ENCODE peak calls at places on chromosomes 7 and 10, in ten cellular contexts. J is psoas muscle; T is A673; K is neuronal stem cell; D is upper lobe of right lung; P is IMR-90; X is heart right ventricle; R is tibial nerve; O is Caco-2; B is CD8-positive, alpha-beta memory T cell. I is an unnamed sample. For H3K36me3, H3K4me1 and H3K27me3, the result is how much of the 10 kb centered on the place peaks cover.

GRCh38 chr10:128070721-128071416 is 55.4 kb downstream of the MKI67 start:
- DNase-seq in P (no peak), K (no peak), X (no peak), T (no peak), B (no peak), O (no peak), R (peak), D (peak), J (no peak), I (no peak)

GRCh38 chr10:62818426-62819011 is 2.4 kb upstream of the EGR2 start:
- DNase-seq in O (no peak), X (peak), R (no peak), P (no peak), J (peak), B (no peak), K (peak), T (peak), D (peak), I (peak)

GRCh38 chr10:109894516-109894915 is 28.8 kb downstream of the XPNPEP1 start:
- DNase-seq in P (peak), O (no peak), T (no peak), B (no peak), X (peak), R (peak), K (no peak), D (no peak), J (peak), I (no peak)

GRCh38 chr10:75211007-75211735 is 575 bp downstream of the VDAC2 start:
- DNase-seq in D (no peak), X (no peak), J (no peak), K (no peak), O (peak), B (no peak), T (peak), R (no peak), P (peak), I (peak)

GRCh38 chr10:79418886-79419595 is 26.4 kb downstream of the ZCCHC24 start:
- DNase-seq in O (no peak), J (peak), T (no peak), B (no peak), K (no peak), P (no peak), R (no peak), X (no peak), D (no peak), I (no peak)

GRCh38 chr7:12257582-12257981 is 46.5 kb downstream of the TMEM106B start:
- DNase-seq in J (no peak), O (no peak), K (no peak), T (no peak), B (no peak), P (peak), X (no peak), D (no peak), R (no peak), I (no peak)

GRCh38 chr10:28719789-28720436 is 42.6 kb downstream of the BAMBI start:
- DNase-seq in X (no peak), P (peak), O (no peak), J (no peak), R (no peak), T (peak), D (no peak), B (no peak), K (no peak), I (no peak)

GRCh38 chr7:1853619-1854520 is 183.8 kb downstream of the ELFN1 start:
- DNase-seq in O (no peak), D (peak), T (no peak), B (no peak), R (no peak), X (peak), K (no peak), P (no peak), J (peak), I (no peak)

GRCh38 chr10:118956253-118957140 is 73.0 kb upstream of the NANOS1 start:
- DNase-seq in R (no peak), P (no peak), T (no peak), X (peak), O (no peak), K (no peak), D (no peak), B (no peak), J (peak), I (no peak)

GRCh38 chr7:95725170-95725569 is 47.2 kb upstream of the DYNC1I1 start:
- DNase-seq in X (no peak), B (no peak), T (peak), R (no peak), D (no peak), P (no peak), O (peak), K (peak), J (no peak), I (no peak)

GRCh38 chr7:587769-588168 is 68.1 kb upstream of the PDGFA start:
- DNase-seq in T (no peak), X (no peak), R (no peak), D (no peak), P (peak), J (peak), O (peak), K (no peak), B (no peak), I (no peak)

GRCh38 chr10:24215603-24216002 is 6.7 kb downstream of the KIAA1217 start:
- DNase-seq in T (no peak), R (no peak), K (no peak), X (no peak), P (no peak), J (no peak), B (no peak), D (no peak), O (no peak), I (no peak)

GRCh38 chr7:154587812-154588211 is 415.1 kb downstream of the PAXIP1 start:
- DNase-seq in R (no peak), J (no peak), B (no peak), D (no peak), X (no peak), O (no peak), K (no peak), P (no peak), T (no peak), I (no peak)

GRCh38 chr10:121812031-121812430 is 115.8 kb downstream of the ATE1 start:
- DNase-seq in P (no peak), B (no peak), X (no peak), J (no peak), R (no peak), K (no peak), O (no peak), T (no peak), D (no peak), I (no peak)

GRCh38 chr10:71970331-71970730 is 6.1 kb downstream of the CHST3 start:
- DNase-seq in O (peak), X (no peak), T (no peak), P (no peak), K (no peak), J (peak), B (no peak), R (peak), D (peak), I (peak)

GRCh38 chr7:88789480-88790064 is 6.0 kb downstream of the TEX47 start:
- DNase-seq in J (no peak), K (no peak), R (no peak), O (no peak), B (no peak), P (peak), D (no peak), X (no peak), T (peak), I (peak)

GRCh38 chr10:124917168-124917938 is 24.6 kb upstream of the ZRANB1 start:
- DNase-seq in O (peak), D (peak), P (peak), K (peak), J (peak), T (peak), R (no peak), B (peak), X (peak), I (peak)

GRCh38 chr10:75127481-75127880 is 16.0 kb downstream of the SAMD8 start:
- DNase-seq in R (no peak), B (no peak), X (no peak), D (no peak), O (no peak), T (peak), K (no peak), J (no peak), P (peak), I (peak)

GRCh38 chr10:59905066-59905734 is 1.2 kb downstream of the CCDC6 start:
- DNase-seq in O (peak), X (peak), T (no peak), R (no peak), J (peak), P (peak), B (no peak), D (peak), K (no peak), I (peak)

GRCh38 chr10:52250562-52250961 is 63.5 kb upstream of the DKK1 start:
- DNase-seq in R (no peak), O (no peak), D (no peak), K (no peak), J (no peak), B (no peak), P (peak), X (no peak), T (no peak), I (no peak)

GRCh38 chr7:106425017-106425719 is 140.4 kb upstream of the NAMPT start:
- DNase-seq in R (peak), X (no peak), O (peak), D (peak), K (no peak), T (peak), P (peak), J (peak), B (no peak), I (no peak)

GRCh38 chr7:44105832-44106231 is 1.7 kb downstream of the AEBP1 start:
- DNase-seq in X (no peak), D (no peak), O (no peak), J (no peak), B (no peak), T (no peak), R (no peak), P (no peak), K (no peak), I (no peak)

GRCh38 chr7:46355331-46355730 is 434.3 kb upstream of the IGFBP3 start:
- DNase-seq in K (no peak), P (no peak), X (no peak), J (no peak), O (no peak), R (no peak), D (no peak), B (no peak), T (no peak), I (no peak)

GRCh38 chr10:117884088-117884487 is 162.7 kb downstream of the RAB11FIP2 start:
- DNase-seq in R (no peak), T (no peak), D (no peak), P (no peak), X (no peak), B (no peak), J (no peak), K (no peak), O (no peak), I (no peak)

GRCh38 chr10:25026463-25026862 is 10.1 kb downstream of the THNSL1 start:
- DNase-seq in X (no peak), K (no peak), R (no peak), P (peak), J (no peak), T (peak), D (no peak), O (no peak), B (no peak), I (no peak)

GRCh38 chr10:82266438-82266837 is 391.4 kb downstream of the NRG3 start:
- DNase-seq in P (no peak), X (no peak), J (no peak), D (no peak), B (no peak), T (no peak), R (no peak), K (no peak), O (no peak), I (no peak)

GRCh38 chr10:28378986-28379585 is 76.2 kb upstream of the MPP7 start:
- DNase-seq in P (no peak), R (no peak), J (no peak), B (no peak), O (no peak), X (no peak), D (no peak), T (no peak), K (no peak), I (no peak)

GRCh38 chr7:144785491-144785890 is 50.4 kb downstream of the TPK1 start:
- DNase-seq in X (no peak), T (no peak), P (no peak), O (no peak), R (no peak), K (no peak), D (no peak), J (no peak), B (no peak), I (peak)

GRCh38 chr10:43693602-43694001 is 44.9 kb upstream of the ZNF32 start:
- DNase-seq in T (no peak), J (no peak), R (no peak), D (no peak), K (no peak), X (no peak), P (peak), O (no peak), B (no peak), I (no peak)

GRCh38 chr7:55174856-55175255 is 156.0 kb downstream of the EGFR start:
- DNase-seq in B (no peak), P (no peak), T (no peak), O (no peak), X (no peak), R (no peak), K (no peak), D (no peak), J (no peak), I (no peak)

GRCh38 chr7:151039850-151040548 is 8.3 kb upstream of the ASIC3 start:
- DNase-seq in R (no peak), X (no peak), T (no peak), D (no peak), B (no peak), P (no peak), O (no peak), J (no peak), K (no peak), I (no peak)

GRCh38 chr10:48701139-48701901 is 16.6 kb downstream of the WDFY4 start:
- DNase-seq in K (no peak), T (no peak), J (no peak), P (no peak), B (no peak), X (no peak), O (no peak), R (no peak), D (no peak), I (no peak)

GRCh38 chr10:90817173-90817889 is 40.5 kb downstream of the HTR7 start:
- DNase-seq in T (no peak), O (no peak), X (no peak), K (no peak), D (no peak), R (no peak), B (no peak), P (no peak), J (no peak), I (no peak)

GRCh38 chr7:54995631-54996340 is 23.0 kb upstream of the EGFR start:
- DNase-seq in X (no peak), P (peak), R (no peak), K (no peak), T (no peak), J (no peak), D (no peak), B (no peak), O (no peak), I (no peak)

GRCh38 chr10:122328676-122329075 is 45.8 kb upstream of the PLEKHA1 start:
- DNase-seq in O (no peak), K (no peak), T (no peak), B (no peak), J (no peak), P (no peak), X (no peak), R (no peak), D (no peak), I (no peak)

GRCh38 chr7:128843938-128844621 is 13.9 kb downstream of the FLNC start:
- DNase-seq in J (peak), O (no peak), K (no peak), P (no peak), D (no peak), T (no peak), X (peak), B (no peak), R (no peak), I (no peak)

GRCh38 chr7:128844777-128845311 is 14.6 kb downstream of the FLNC start:
- DNase-seq in B (no peak), P (no peak), O (no peak), X (peak), R (no peak), T (no peak), D (no peak), K (no peak), J (peak), I (no peak)

GRCh38 chr7:128846781-128847444 is 15.7 kb upstream of the ATP6V1F start:
- DNase-seq in O (no peak), P (no peak), X (peak), K (no peak), B (no peak), D (no peak), J (no peak), T (no peak), R (no peak), I (no peak)

GRCh38 chr7:128845987-128846386 is 15.8 kb downstream of the FLNC start:
- DNase-seq in O (no peak), D (no peak), B (no peak), R (no peak), K (no peak), J (no peak), T (no peak), P (no peak), X (peak), I (no peak)

GRCh38 chr7:128845475-128845874 is 15.3 kb downstream of the FLNC start:
- DNase-seq in T (no peak), J (no peak), O (no peak), R (no peak), B (no peak), P (no peak), D (no peak), X (no peak), K (no peak), I (no peak)
- H3K36me3 ChIP-seq in T (under half), J (half or more), O (under half), R (half or more), B (under half), P (half or more), D (under half), X (under half), K (under half), I (half or more)

DNA sequence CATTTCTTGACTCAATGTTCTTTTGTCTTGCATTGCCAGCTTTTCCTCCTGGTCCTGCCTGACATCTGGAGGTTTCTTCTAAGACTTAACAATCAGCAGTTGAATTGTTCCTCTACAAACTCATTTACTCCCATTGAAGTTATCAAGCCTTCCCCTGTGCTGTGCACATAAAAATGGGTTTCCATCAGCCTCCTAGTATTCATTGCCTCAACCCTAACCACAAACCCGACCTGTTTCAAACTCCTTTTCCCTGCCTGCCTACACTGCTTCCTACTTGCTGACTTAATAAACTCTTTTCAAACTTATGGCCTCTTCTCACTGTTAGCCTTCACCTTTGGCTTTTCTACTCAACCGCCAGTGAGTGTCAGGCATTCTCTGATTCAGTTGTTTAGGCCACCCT is 9.4 kb upstream of the CDK6 start:
- DNase-seq in R (no peak), K (no peak), P (no peak), X (no peak), D (no peak), B (no peak), T (no peak), O (no peak), J (no peak), I (no peak)
- H3K4me1 ChIP-seq in R (under half), K (under half), P (under half), X (under half), D (under half), B (under half), T (under half), O (under half), J (under half), I (under half)

GRCh38 chr7:100789055-100789454 is 38.3 kb downstream of the EPHB4 start:
- DNase-seq in R (no peak), X (no peak), P (no peak), B (no peak), D (no peak), O (peak), K (no peak), J (no peak), T (no peak), I (no peak)

GRCh38 chr7:100799037-100799896 is 28.1 kb downstream of the EPHB4 start:
- DNase-seq in R (peak), K (peak), T (peak), J (no peak), P (peak), D (peak), B (peak), O (peak), X (peak), I (peak)

GRCh38 chr7:100794741-100795140 is 32.6 kb downstream of the EPHB4 start:
- DNase-seq in T (no peak), O (no peak), B (no peak), P (no peak), D (no peak), R (no peak), K (no peak), J (no peak), X (no peak), I (no peak)

GRCh38 chr7:100791881-100792666 is 35.2 kb downstream of the EPHB4 start:
- DNase-seq in T (no peak), O (peak), K (no peak), R (no peak), J (no peak), P (no peak), B (no peak), X (no peak), D (no peak), I (no peak)

DNA sequence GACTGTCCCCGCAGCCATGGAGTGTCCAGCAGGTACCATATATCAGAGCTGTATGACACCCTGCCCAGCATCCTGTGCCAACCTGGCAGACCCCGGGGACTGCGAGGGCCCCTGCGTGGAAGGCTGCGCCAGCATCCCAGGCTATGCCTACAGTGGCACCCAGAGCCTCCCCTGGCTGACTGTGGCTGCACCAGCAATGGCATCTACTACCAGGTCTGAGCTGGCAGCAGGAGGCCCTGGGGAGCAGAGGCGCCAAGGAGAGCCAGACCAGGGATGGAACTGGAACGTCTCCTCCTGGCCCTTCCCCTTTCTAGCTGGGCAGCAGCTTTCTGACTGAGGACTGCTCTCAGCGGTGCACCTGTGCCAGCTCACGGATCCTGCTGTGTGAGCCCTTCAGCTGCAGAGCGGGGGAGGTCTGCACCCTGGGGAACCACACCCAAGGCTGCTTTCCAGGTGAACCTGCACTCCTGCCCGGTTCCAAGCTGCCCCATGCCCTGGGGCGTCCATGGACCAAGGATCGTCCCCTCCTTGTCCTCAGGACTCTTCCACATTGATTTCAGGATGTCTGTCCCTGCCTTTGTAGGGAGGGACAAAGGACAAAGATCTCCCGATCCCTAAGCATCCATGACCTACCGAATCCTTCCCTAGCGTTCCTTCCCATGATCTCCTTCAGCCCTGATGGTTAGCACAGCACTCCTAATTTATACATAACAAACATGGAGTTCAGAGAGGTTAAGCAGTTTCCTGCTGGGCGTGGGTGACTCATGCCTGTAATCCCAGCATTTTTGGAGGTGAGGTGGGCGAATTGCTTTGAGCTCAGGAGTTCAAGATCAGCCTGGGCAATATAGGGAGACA is 33.3 kb downstream of the EPHB4 start:
- DNase-seq in X (no peak), J (no peak), O (no peak), P (peak), R (no peak), D (no peak), B (no peak), T (peak), K (no peak), I (no peak)
- H3K27me3 ChIP-seq in X (under half), J (under half), O (under half), P (under half), R (under half), D (under half), B (under half), T (under half), K (under half), I (under half)

DNA sequence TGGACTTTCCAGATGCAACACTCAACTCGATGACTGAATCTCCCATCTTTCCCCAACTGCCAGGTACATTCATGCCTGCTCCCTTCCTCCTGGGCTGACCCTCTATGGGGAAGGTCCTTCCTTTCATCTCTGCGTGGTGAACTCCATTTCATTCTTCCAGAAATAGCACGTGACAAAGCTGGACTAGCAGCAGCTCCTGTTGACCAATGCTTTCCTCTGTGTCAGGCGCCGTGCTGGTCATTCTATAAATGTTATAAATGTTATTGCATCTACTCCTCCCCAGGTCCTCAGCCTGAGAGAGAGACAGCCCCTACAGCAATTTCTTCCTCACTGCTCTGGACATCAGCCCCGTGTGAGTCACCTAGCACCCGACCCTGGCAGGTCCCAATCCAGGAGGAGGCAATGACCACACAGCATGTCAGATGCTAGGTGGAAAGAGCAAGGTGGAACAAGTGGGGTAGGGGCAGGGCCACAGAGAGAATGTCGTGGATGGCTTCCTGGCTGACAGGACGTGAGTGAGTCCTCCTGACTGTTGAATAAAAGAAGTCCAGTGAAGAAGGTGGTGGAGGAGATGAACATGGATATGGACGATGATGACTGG is 178.1 kb downstream of the ADAM12 start:
- DNase-seq in J (no peak), R (no peak), T (no peak), B (no peak), K (no peak), X (no peak), P (no peak), O (no peak), D (no peak), I (no peak)
- H3K36me3 ChIP-seq in J (under half), R (under half), T (under half), B (under half), K (under half), X (under half), P (under half), O (under half), D (under half), I (under half)

I was measured in HAP-1.